ENCODE peak calls at places on chromosomes 1 and 21, in five cellular contexts. G is left ventricle myocardium inferior; P is ovary; C is CD8-positive, alpha-beta T cell; Y is effector memory CD4-positive, alpha-beta T cell. J is an unnamed sample. For H3K4me1, the result is how much of the 10 kb centered on the place peaks cover.

GRCh38 chr1:119504831-119505230 is 2.2 kb upstream of the HSD3B1 start:
- DNase-seq in G (no peak), P (no peak), C (no peak), Y (no peak), J (no peak)

GRCh38 chr1:84208935-84209334 is 64.9 kb downstream of the PRKACB start:
- DNase-seq in G (no peak), P (no peak), C (no peak), Y (no peak), J (no peak)

GRCh38 chr1:92910081-92910480 is 51.2 kb downstream of the DIPK1A start:
- DNase-seq in G (no peak), P (no peak), C (no peak), Y (no peak), J (no peak)

GRCh38 chr21:36704958-36705678 is 6.2 kb downstream of the SIM2 start:
- DNase-seq in G (no peak), P (no peak), C (no peak), Y (no peak), J (no peak)

GRCh38 chr1:94325379-94326302 is 88.3 kb upstream of the ARHGAP29 start:
- DNase-seq in G (no peak), P (no peak), C (no peak), Y (no peak), J (no peak)

GRCh38 chr1:81873946-81874345 is 73.2 kb downstream of the ADGRL2 start:
- DNase-seq in G (no peak), P (no peak), C (no peak), Y (no peak), J (no peak)

GRCh38 chr1:223393275-223394214 is at the start of gene CCDC185:
- DNase-seq in G (no peak), P (no peak), C (no peak), Y (no peak), J (no peak)

GRCh38 chr21:25373126-25374082 is 233.9 kb downstream of the MRPL39 start:
- DNase-seq in G (no peak), P (no peak), C (no peak), Y (no peak), J (no peak)

GRCh38 chr1:33363470-33363861 is 42.6 kb upstream of the A3GALT2 start:
- DNase-seq in G (no peak), P (no peak), C (no peak), Y (no peak), J (no peak)

GRCh38 chr1:155078496-155079209 is at the start of gene EFNA3:
- DNase-seq in G (peak), P (peak), C (peak), Y (peak), J (peak)

GRCh38 chr1:23369335-23370013 is at the start of gene ZNF436:
- DNase-seq in G (peak), P (peak), C (peak), Y (no peak), J (no peak)

GRCh38 chr1:149848811-149849210 is 50.6 kb upstream of the BOLA1 start:
- DNase-seq in G (no peak), P (no peak), C (no peak), Y (no peak), J (no peak)

GRCh38 chr1:25727819-25728286 is 72.1 kb upstream of the SELENON start:
- DNase-seq in G (peak), P (peak), C (no peak), Y (no peak), J (no peak)

GRCh38 chr1:1629430-1630190 is 2.4 kb upstream of the MMP23B start:
- DNase-seq in G (no peak), P (no peak), C (peak), Y (peak), J (peak)

GRCh38 chr1:231189683-231190270 is 27.9 kb downstream of the TRIM67 start:
- DNase-seq in G (no peak), P (no peak), C (no peak), Y (no peak), J (no peak)

GRCh38 chr1:159474926-159475325 is 35.4 kb downstream of the OR10J1 start:
- DNase-seq in G (no peak), P (no peak), C (no peak), Y (no peak), J (no peak)

GRCh38 chr1:28591708-28592313 is at the start of gene RAB42:
- DNase-seq in G (peak), P (no peak), C (no peak), Y (no peak), J (no peak)

DNA sequence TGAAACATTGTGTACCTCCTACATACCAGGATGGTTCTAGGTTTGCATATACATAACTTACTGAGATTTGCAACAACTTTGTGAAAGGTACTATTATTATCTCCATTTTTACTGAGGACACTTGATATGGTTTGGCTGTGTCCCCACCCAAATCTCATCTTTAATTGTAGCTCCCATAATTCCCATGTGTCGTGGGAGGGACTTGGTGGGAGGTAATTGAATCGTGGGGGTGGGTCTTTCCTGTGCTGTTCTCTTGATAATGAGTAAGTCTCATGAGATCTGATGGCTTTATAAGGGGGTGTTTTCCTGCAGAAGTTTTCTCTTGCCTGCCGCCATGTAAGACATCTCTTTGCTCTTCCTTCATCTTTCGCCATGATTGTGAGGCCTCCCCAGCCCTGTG is 40.1 kb downstream of the IGSF21 start:
- DNase-seq in G (no peak), P (no peak), C (no peak), Y (no peak), J (no peak)
- H3K4me3 ChIP-seq in G (no peak), P (no peak), C (no peak), Y (no peak), J (no peak)

GRCh38 chr1:101239095-101240040 is 2.5 kb downstream of the S1PR1 start:
- DNase-seq in G (no peak), P (no peak), C (peak), Y (peak), J (peak)
- H3K27ac ChIP-seq in G (peak), P (no peak), C (peak), Y (peak), J (peak)

GRCh38 chr1:203937678-203938330 is 76.4 kb downstream of the SNRPE start:
- DNase-seq in G (no peak), P (no peak), C (no peak), Y (no peak), J (no peak)
- H3K4me1 ChIP-seq in G (under half), P (under half), C (under half), Y (under half), J (under half)

GRCh38 chr1:65512383-65512782 is 91.9 kb downstream of the LEPR start:
- DNase-seq in G (no peak), P (no peak), C (no peak), Y (no peak), J (no peak)

GRCh38 chr1:65512967-65513777 is 92.7 kb downstream of the LEPR start:
- DNase-seq in G (no peak), P (no peak), C (no peak), Y (no peak), J (no peak)

GRCh38 chr1:65508051-65508450 is 87.6 kb downstream of the LEPR start:
- DNase-seq in G (no peak), P (no peak), C (no peak), Y (no peak), J (no peak)

GRCh38 chr1:65510961-65511360 is 90.5 kb downstream of the LEPR start:
- DNase-seq in G (no peak), P (no peak), C (no peak), Y (no peak), J (no peak)

DNA sequence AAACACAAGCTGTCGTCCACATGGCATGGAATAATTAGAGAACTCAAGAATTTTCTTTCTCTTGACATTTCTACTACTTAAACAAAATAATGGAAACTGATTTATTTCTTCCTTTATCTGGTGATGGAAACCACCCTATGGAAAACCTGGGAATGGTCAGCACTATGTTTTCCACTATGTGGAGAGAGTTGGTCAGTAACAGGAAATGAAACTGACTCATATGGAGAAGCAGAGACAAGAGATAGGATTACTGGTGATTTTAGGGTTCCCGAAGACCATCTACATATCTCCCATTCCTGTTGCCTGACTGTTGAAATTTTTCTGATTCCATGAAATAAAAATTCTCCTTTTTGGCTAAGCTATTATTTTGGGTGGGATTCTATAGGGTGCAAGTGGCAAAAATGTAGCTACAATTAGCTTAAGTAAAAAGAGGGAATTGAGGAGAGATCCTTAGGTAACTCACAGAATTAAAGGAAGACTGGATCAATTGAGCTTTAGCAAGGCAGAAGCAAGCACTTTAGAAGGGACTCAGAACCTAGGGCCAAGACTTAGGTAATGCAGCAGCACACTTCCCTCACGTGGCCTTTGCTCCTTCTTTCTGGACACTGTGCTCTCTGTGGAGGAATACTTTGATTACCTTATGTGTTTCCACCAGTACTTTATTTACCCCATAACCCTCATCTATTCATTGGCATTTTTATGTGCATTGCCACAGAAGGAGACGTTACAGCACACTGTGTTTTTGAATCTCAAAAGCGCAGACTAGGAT is 89.6 kb downstream of the LEPR start:
- DNase-seq in G (no peak), P (no peak), C (no peak), Y (no peak), J (no peak)
- H3K4me3 ChIP-seq in G (no peak), P (no peak), C (no peak), Y (no peak), J (no peak)

DNA sequence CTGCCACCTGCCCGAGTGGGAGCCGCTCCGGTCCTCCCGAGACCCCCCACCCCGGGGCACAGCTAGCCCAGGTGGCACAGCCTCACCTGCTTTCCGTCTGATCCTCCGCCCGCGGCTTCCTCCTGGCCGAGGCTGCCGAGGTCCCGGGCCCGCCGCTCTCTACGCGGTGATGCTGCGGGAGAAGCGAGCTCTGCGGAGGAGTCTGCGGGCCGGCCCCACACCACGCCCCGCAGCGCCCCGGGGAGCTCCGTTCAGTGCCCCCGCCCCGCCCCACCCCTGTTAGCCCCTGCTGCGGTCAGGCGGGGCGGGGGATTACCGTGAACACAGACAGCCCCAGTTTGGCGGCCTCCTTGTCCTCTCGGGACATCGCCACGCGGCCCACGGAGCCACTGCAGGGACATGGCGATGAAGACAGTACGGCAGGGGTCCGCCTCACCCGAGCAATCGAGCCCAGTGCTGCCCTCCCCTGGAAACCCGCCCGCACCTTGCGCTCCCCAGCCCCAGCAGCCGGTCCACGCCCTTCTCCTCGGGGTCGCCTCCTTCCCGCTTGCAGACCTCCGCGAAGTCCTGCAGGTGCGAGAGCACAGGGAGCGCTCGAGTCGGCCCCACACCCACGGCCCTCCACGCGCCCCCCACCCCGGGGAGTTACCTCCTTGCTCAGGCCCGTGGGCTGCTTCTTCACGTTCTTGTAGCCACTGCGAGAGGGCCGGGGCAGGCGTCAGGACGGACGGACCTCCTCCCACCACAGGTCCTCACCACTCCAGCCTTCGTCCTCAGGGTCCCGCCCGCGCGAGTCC is 933 bp downstream of the C1orf35 start:
- DNase-seq in G (no peak), P (peak), C (peak), Y (peak), J (peak)
- H3K27ac ChIP-seq in G (peak), P (peak), C (peak), Y (peak), J (peak)

DNA sequence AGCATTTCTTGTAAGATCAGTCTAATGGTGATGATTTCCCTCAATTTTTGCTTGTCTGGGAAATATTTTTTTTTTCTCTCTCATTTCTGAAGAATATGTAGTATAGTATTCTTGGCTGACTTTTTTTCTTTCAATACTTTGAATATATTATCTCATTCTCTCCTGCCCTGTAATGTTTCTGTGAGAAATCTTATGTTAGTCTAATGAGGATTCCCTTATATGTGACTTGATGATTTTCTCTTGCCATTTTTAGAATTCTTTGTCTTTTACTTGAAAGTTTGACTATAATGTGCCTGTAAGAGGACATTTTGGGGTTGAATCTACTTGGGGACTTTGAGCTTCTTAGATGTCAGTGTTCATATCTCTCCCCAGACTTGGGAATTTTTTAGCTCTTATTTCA is 40.0 kb upstream of the PCBP3 start:
- DNase-seq in G (no peak), P (no peak), C (no peak), Y (no peak), J (no peak)
- H3K4me1 ChIP-seq in G (under half), P (under half), C (under half), Y (under half), J (under half)

GRCh38 chr1:54243022-54243421 is 43.1 kb downstream of the MRPL37 start:
- DNase-seq in G (no peak), P (no peak), C (no peak), Y (no peak), J (no peak)
- H3K4me3 ChIP-seq in G (no peak), P (no peak), C (no peak), Y (no peak), J (no peak)

GRCh38 chr1:58545591-58546519 is 671 bp downstream of the OMA1 start:
- DNase-seq in G (peak), P (peak), C (peak), Y (peak), J (peak)
- H3K27ac ChIP-seq in G (peak), P (peak), C (peak), Y (peak), J (peak)

DNA sequence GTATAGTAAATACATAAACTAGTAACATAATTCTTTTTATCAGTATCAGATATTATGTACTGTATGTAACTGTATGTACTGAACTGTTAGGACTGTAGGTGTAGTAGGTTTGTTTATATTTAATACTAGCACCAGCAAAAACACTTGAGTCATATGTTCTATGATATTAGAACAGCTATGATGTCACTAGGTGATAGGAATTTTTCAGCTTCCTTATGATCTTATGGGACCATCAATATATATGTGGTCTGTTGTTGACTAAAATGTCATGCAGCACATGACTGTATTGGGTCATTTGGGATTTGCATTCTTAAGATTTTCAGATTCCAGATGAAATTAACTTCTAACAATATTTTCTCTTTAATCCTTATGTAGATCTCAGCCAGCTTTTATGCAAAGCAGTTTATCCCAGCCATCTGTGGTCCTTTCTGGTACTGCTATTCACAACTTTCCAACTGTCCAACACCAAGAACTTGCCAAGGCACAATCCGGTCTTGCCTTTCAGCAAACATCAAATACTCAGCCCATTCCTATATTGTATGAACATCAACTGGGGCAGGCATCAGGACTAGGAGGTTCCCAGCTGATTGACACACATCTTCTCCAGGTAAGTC is 38.4 kb upstream of the MYOCOS start:
- DNase-seq in G (no peak), P (no peak), C (no peak), Y (no peak), J (no peak)
- H3K4me1 ChIP-seq in G (under half), P (under half), C (under half), Y (under half), J (under half)

J was measured in CD8-positive, alpha-beta memory T cell.